ENCODE peak calls at places on chromosome 5, in nine cellular contexts. U is fibroblast of pulmonary artery, N is HFFc6, F is right lobe of liver, C is H9, W is A549, O is AG10803, P is astrocyte of the spinal cord, G is IMR-90. K is an unnamed sample.

GRCh38 chr5:146680846-146681585 is 165.0 kb upstream of the GPR151 start:
- DNase-seq in G (no peak), U (no peak), O (no peak), N (no peak), F (no peak), C (no peak), P (no peak), W (no peak), K (no peak)

GRCh38 chr5:176541338-176542134 is 4.3 kb upstream of the RNF44 start:
- DNase-seq in W (no peak), U (peak), G (no peak), P (peak), F (peak), C (peak), O (no peak), N (no peak), K (no peak)

GRCh38 chr5:42516282-42517042 is 93.2 kb downstream of the GHR start:
- DNase-seq in F (no peak), W (no peak), G (no peak), P (no peak), U (no peak), O (no peak), C (no peak), N (no peak), K (no peak)

GRCh38 chr5:65262590-65263189 is 219.0 kb downstream of the ADAMTS6 start:
- DNase-seq in N (peak), P (peak), F (no peak), W (no peak), G (peak), U (peak), C (no peak), O (peak), K (no peak)

GRCh38 chr5:5344051-5344571 is 78.4 kb upstream of the ICE1 start:
- DNase-seq in P (no peak), C (no peak), G (no peak), W (no peak), O (no peak), N (no peak), U (peak), F (no peak), K (no peak)

GRCh38 chr5:36584009-36584875 is 22.2 kb upstream of the SLC1A3 start:
- DNase-seq in W (no peak), P (no peak), C (no peak), O (no peak), G (no peak), N (no peak), U (no peak), F (no peak), K (no peak)

GRCh38 chr5:94376672-94377345 is 241.6 kb downstream of the KIAA0825 start:
- DNase-seq in N (no peak), U (no peak), P (peak), C (no peak), F (no peak), G (no peak), W (no peak), O (no peak), K (peak)

GRCh38 chr5:76426391-76426802 is 23.3 kb downstream of the IQGAP2 start:
- DNase-seq in O (no peak), G (no peak), P (no peak), C (peak), F (no peak), U (no peak), N (no peak), W (no peak), K (no peak)

GRCh38 chr5:163306421-163306820 is 131.0 kb upstream of the CCNG1 start:
- DNase-seq in N (no peak), O (no peak), W (no peak), C (no peak), P (peak), U (peak), G (no peak), F (no peak), K (no peak)

GRCh38 chr5:55031492-55031891 is 7.4 kb downstream of the GZMK start:
- DNase-seq in N (no peak), W (no peak), P (peak), O (no peak), G (peak), F (no peak), C (no peak), U (no peak), K (no peak)

GRCh38 chr5:9447691-9448090 is 98.2 kb downstream of the SEMA5A start:
- DNase-seq in C (no peak), F (no peak), N (no peak), O (no peak), U (no peak), W (no peak), P (no peak), G (peak), K (no peak)

GRCh38 chr5:135210286-135211055 is 176.4 kb upstream of the PITX1 start:
- DNase-seq in W (no peak), P (peak), O (no peak), N (no peak), U (no peak), F (no peak), G (no peak), C (peak), K (no peak)

GRCh38 chr5:171509467-171509866 is 90.0 kb downstream of the FGF18 start:
- DNase-seq in G (no peak), O (no peak), P (no peak), F (no peak), C (no peak), N (no peak), W (no peak), U (no peak), K (no peak)

GRCh38 chr5:136047858-136048257 is 19.1 kb downstream of the TGFBI start:
- DNase-seq in C (no peak), O (no peak), P (no peak), F (no peak), G (no peak), N (no peak), W (no peak), U (no peak), K (no peak)

GRCh38 chr5:142697846-142698245 is 12.0 kb upstream of the FGF1 start:
- DNase-seq in C (no peak), F (peak), N (peak), G (peak), P (peak), W (no peak), O (peak), U (peak), K (no peak)

GRCh38 chr5:145834917-145835838 is at the start of gene PRELID2:
- DNase-seq in G (peak), P (peak), W (peak), U (peak), F (peak), N (peak), O (peak), C (peak), K (peak)

GRCh38 chr5:58872670-58873273 is 289.9 kb downstream of the RAB3C start:
- DNase-seq in N (no peak), F (no peak), C (no peak), O (no peak), W (no peak), P (no peak), G (no peak), U (no peak), K (no peak)

GRCh38 chr5:95958308-95959014 is 3.2 kb downstream of the ELL2 start:
- DNase-seq in C (no peak), G (peak), N (peak), F (peak), W (no peak), P (no peak), O (peak), U (no peak), K (no peak)

GRCh38 chr5:66620711-66621110 is 24.5 kb downstream of the MAST4 start:
- DNase-seq in C (no peak), F (no peak), P (no peak), N (no peak), W (no peak), O (no peak), U (no peak), G (no peak), K (no peak)

GRCh38 chr5:3619584-3619983 is 24.0 kb downstream of the IRX1 start:
- DNase-seq in N (no peak), P (no peak), U (no peak), G (no peak), C (no peak), W (no peak), O (no peak), F (no peak), K (no peak)

GRCh38 chr5:14806452-14806851 is 65.1 kb downstream of the ANKH start:
- DNase-seq in N (peak), W (no peak), G (peak), O (peak), P (peak), F (peak), U (peak), C (no peak), K (no peak)

GRCh38 chr5:69281114-69281513 is 46.4 kb downstream of the CDK7 start:
- DNase-seq in C (no peak), O (no peak), G (no peak), W (no peak), P (no peak), N (no peak), F (no peak), U (no peak), K (no peak)

DNA sequence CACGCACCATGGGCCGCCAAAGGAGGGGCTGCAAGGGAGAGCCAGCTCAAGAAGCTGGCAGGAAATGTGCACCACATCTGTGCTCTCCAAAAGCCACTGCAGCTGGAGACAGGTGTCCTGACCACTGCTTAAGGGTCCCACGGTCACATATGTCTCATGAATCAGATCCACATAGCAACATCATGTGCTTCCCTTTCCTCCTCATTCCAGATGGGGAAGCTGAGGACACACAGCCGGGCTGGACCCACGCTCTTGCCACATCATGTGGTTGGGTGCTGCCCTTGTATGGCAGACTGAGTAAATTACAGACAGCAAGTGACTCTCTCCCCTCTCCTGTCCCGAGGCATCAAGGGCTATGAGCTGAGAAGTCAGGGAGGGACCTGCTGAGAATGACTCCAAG is 58.3 kb downstream of the NSUN2 start:
- DNase-seq in O (peak), P (no peak), C (peak), U (no peak), N (no peak), W (no peak), G (no peak), F (no peak), K (no peak)
- TF ChIP-seq CTCF in O (no peak), P (no peak), C (no peak), U (no peak), N (no peak), W (no peak), G (no peak), F (no peak), K (no peak)

DNA sequence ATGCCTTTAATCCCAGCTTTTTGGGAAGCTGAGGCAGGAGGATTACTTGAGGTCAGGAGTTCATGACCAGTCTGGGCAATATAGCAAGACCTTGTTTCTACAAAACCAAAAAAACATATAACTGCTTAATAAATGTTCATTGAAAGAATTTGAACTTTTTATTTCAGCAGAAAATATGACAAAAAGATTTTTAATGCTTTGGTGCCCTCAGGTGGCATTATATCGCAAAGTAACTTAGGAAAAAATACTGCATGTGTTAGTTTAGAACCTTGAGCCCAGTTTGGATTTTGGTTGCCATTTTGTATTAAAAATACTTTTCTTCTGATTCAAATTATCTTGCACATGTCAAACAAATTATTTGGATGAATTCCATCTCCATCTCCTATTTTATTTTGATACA is 103.2 kb downstream of the GPBP1 start:
- DNase-seq in U (peak), C (no peak), G (peak), O (peak), F (no peak), P (peak), W (peak), N (peak), K (no peak)
- TF ChIP-seq CTCF in U (peak), C (peak), G (peak), O (peak), F (peak), P (no peak), W (peak), N (peak), K (no peak)

GRCh38 chr5:111757582-111758283 is 739 bp upstream of the NREP start:
- DNase-seq in U (peak), N (peak), W (peak), O (peak), P (peak), F (peak), C (peak), G (peak), K (peak)

GRCh38 chr5:111754190-111754589 is 2.8 kb downstream of the NREP start:
- DNase-seq in F (no peak), U (no peak), P (no peak), O (no peak), N (no peak), W (no peak), C (no peak), G (no peak), K (no peak)

GRCh38 chr5:111756701-111757581 is at the start of gene NREP:
- DNase-seq in O (peak), F (peak), C (peak), W (peak), P (peak), N (peak), U (peak), G (peak), K (peak)

GRCh38 chr5:111755264-111755941 is 1.6 kb downstream of the NREP start:
- DNase-seq in W (no peak), N (no peak), O (no peak), C (no peak), P (no peak), F (no peak), U (no peak), G (no peak), K (no peak)

DNA sequence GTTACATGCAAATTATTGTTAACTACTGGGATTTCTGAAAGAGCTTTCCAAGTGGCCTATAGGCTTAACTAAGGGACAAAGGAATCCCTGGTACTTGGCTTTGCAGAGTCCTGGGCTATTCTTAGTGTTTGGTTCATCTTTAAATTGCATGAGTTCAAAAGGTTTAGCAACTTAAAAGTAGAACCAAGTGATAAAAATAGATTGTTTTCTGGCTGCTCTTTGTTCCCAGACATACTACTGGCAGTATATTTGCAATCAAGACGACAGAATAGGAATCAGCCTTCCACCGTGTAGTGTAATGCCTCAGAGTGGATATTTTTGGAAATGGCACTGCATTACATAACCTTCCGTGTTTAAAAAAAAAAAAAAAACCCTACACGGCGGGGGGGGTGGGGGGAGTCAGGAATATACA is 1.0 kb downstream of the NREP start:
- DNase-seq in P (peak), F (no peak), W (no peak), U (peak), N (peak), G (peak), C (no peak), O (peak), K (no peak)
- TF ChIP-seq CTCF in P (no peak), F (no peak), W (no peak), U (peak), N (no peak), G (peak), C (no peak), O (peak), K (no peak)

GRCh38 chr5:180790020-180790419 is 12.6 kb downstream of the MGAT1 start:
- DNase-seq in W (no peak), O (no peak), U (no peak), C (peak), F (no peak), N (no peak), P (no peak), G (no peak), K (no peak)
- TF ChIP-seq CTCF in W (peak), O (no peak), U (no peak), C (peak), F (no peak), N (peak), P (peak), G (no peak), K (peak)

GRCh38 chr5:181192337-181193046 is 12.5 kb downstream of the TRIM7 start:
- DNase-seq in P (no peak), W (no peak), F (peak), N (no peak), O (peak), C (no peak), G (peak), U (no peak), K (peak)

GRCh38 chr5:181191526-181192336 is 13.3 kb downstream of the TRIM7 start:
- DNase-seq in F (peak), W (peak), G (peak), N (peak), C (peak), U (peak), P (peak), O (peak), K (peak)

GRCh38 chr5:181189363-181189961 is 15.5 kb downstream of the TRIM7 start:
- DNase-seq in P (peak), F (peak), C (no peak), O (peak), N (peak), G (peak), U (peak), W (no peak), K (no peak)

GRCh38 chr5:181189962-181190710 is 14.9 kb downstream of the TRIM7 start:
- DNase-seq in P (no peak), O (no peak), G (no peak), U (no peak), C (no peak), N (no peak), F (peak), W (no peak), K (no peak)

GRCh38 chr5:181190711-181191525 is 14.1 kb downstream of the TRIM7 start:
- DNase-seq in G (no peak), C (no peak), U (peak), O (peak), F (peak), N (no peak), W (no peak), P (no peak), K (peak)
- TF ChIP-seq CTCF in G (peak), C (peak), U (peak), O (no peak), F (peak), N (peak), W (peak), P (peak), K (peak)

K was measured in CD14-positive monocyte.